ENCODE peak calls at places on chromosomes 2 and 18, in six cellular contexts. C is ovary, A is uterus, K is OCI-LY7, G is thoracic aorta, T is right cardiac atrium. W is an unnamed sample.

GRCh38 chr2:6780765-6781274 is 84.9 kb downstream of the CMPK2 start:
- DNase-seq in C (no peak), A (peak), K (peak), G (no peak), T (peak), W (peak)

GRCh38 chr2:199946836-199947235 is 8.5 kb downstream of the TYW5 start:
- DNase-seq in C (no peak), A (no peak), K (no peak), G (no peak), T (no peak), W (no peak)

GRCh38 chr2:73291093-73291460 is 2.3 kb downstream of the EGR4 start:
- DNase-seq in C (peak), A (no peak), K (no peak), G (no peak), T (peak), W (no peak)

GRCh38 chr2:63853527-63854310 is 12.0 kb downstream of the UGP2 start:
- DNase-seq in C (no peak), A (no peak), K (no peak), G (no peak), T (no peak), W (no peak)

GRCh38 chr18:6561029-6561861 is 146.5 kb upstream of the L3MBTL4 start:
- DNase-seq in C (peak), A (peak), K (no peak), G (no peak), T (peak), W (peak)

GRCh38 chr18:47882641-47883040 is 47.8 kb downstream of the SMAD2 start:
- DNase-seq in C (no peak), A (no peak), K (no peak), G (no peak), T (no peak), W (no peak)

GRCh38 chr2:127096718-127097470 is 10.1 kb downstream of the BIN1 start:
- DNase-seq in C (no peak), A (no peak), K (no peak), G (no peak), T (peak), W (no peak)

GRCh38 chr2:110674620-110675555 is 3.0 kb downstream of the BUB1 start:
- DNase-seq in C (no peak), A (no peak), K (peak), G (no peak), T (no peak), W (no peak)

GRCh38 chr18:44719519-44720060 is 38.9 kb downstream of the SETBP1 start:
- DNase-seq in C (peak), A (no peak), K (no peak), G (no peak), T (no peak), W (no peak)

GRCh38 chr2:142286618-142287017 is 155.8 kb upstream of the LRP1B start:
- DNase-seq in C (no peak), A (no peak), K (peak), G (no peak), T (no peak), W (no peak)

GRCh38 chr2:96869824-96870630 is at the start of gene SEMA4C:
- DNase-seq in C (peak), A (peak), K (no peak), G (no peak), T (peak), W (no peak)

GRCh38 chr2:42823744-42824453 is 31.5 kb upstream of the HAAO start:
- DNase-seq in C (no peak), A (no peak), K (no peak), G (no peak), T (no peak), W (peak)

GRCh38 chr2:38748857-38749804 is 2.0 kb downstream of the SRSF7 start:
- DNase-seq in C (no peak), A (no peak), K (no peak), G (no peak), T (no peak), W (no peak)

GRCh38 chr2:176129013-176129796 is at the start of gene HOXD8:
- DNase-seq in C (peak), A (peak), K (no peak), G (no peak), T (peak), W (no peak)

GRCh38 chr2:26861610-26862224 is 13.8 kb downstream of the DPYSL5 start:
- DNase-seq in C (no peak), A (no peak), K (no peak), G (no peak), T (no peak), W (no peak)
- H3K27ac ChIP-seq in C (no peak), A (no peak), K (no peak), G (no peak), T (peak), W (peak)

DNA sequence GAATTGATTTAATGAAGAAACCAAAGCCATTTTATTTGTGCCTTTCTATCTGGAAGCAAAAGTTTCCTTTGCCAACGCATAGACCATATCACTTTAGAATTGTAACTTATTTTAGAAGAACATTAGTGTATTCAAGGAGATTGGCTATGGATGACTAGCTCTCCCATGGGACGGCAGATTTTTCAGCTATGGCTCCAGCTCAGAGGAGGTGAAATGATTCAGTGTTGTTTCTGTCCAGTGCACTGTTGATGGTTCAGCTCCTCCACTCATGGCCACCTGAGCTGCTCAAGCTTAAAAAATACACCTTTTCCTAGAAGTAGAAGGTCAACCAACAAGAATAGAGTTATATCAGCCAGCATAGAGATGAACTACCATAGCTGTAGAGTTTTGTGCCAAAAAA is 1597.5 kb upstream of the PIK3C3 start:
- DNase-seq in C (no peak), A (no peak), K (no peak), G (no peak), T (no peak), W (no peak)
- H3K27ac ChIP-seq in C (no peak), A (no peak), K (no peak), G (no peak), T (no peak), W (no peak)

DNA sequence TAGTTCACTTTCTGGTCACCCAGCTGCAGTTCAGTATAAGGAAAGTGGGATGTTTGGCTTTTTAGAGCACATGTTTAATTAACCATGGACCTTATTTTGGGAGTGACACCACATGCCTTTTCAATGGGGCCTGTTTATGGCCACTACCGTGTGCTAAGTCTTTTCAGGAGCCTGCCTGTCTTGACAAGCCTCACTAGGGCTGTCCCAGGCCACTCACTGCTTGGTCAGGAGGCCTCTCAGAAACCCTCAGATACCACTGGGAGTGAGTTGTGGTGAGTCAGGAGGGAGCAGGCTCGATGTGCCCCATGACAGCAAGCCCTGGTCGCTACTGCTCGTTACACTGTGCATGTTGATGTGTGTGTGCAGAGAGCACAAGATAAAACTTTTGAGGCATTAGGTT is 123.0 kb downstream of the MAP4K4 start:
- DNase-seq in C (no peak), A (no peak), K (no peak), G (no peak), T (no peak), W (no peak)
- H3K27ac ChIP-seq in C (no peak), A (no peak), K (no peak), G (no peak), T (no peak), W (no peak)

DNA sequence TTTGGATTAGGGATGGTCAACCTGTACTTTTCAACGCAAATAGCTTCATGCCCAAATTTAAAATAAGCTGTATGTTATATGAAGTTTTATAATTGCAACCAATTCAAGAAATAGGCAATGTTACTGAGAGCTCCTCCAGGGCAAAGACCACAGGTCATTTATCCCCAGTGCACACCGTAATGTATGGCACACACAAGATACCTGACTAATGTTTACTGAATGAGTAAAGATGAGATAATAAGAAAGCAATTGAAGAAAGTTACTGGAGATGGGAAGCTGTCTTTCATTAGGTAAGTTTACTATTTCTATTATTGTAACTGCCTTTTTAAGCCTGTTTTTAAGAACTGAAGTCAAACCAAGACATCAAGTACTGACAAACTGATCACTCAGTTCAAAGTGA is 184.5 kb upstream of the VRK2 start:
- DNase-seq in C (no peak), A (no peak), K (no peak), G (no peak), T (no peak), W (no peak)
- H3K27ac ChIP-seq in C (no peak), A (no peak), K (no peak), G (no peak), T (no peak), W (no peak)

GRCh38 chr2:238262496-238263122 is 22.8 kb upstream of the HES6 start:
- DNase-seq in C (no peak), A (no peak), K (no peak), G (no peak), T (no peak), W (no peak)
- H3K27ac ChIP-seq in C (no peak), A (peak), K (no peak), G (peak), T (no peak), W (peak)

DNA sequence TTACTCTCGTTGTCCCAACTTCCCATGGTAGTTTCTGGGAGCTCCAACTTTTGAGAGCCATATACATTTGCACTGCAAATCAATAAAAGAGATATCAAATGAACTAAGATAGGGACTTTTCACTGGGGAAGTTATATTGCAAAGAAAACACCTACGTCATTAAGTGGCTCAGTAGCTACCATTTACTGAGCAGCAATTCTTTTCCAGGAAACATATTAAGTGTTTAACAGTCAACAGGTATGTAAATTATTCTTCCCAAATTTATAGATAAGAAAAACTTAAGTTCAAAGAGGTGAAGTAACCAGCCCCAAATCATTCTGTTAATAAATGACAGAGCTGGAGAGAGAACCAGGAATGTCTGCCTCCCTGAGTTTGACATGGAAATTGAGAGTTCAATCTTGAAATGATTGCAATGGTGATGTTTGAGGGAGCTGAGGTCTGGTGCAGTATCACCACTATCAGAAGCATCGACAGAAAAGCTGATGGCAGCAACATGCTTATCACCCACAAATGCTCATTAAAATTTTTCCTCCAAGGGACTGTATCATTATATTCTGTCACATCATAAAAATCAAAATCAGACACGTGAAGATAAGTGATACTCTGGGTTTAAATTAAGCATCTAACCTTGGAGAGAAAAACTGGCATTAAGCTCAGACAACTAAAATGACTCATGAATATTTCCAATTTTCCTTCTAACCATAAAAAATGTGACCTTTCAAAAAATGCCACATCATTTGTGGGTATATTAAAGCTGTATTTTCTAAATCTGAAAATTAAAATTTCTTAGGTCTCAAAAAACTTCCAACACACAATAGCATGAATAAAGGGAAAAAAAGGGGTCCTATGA is 43.4 kb downstream of the GAREM1 start:
- DNase-seq in C (no peak), A (no peak), K (no peak), G (no peak), T (no peak), W (no peak)
- H3K27ac ChIP-seq in C (no peak), A (no peak), K (no peak), G (no peak), T (no peak), W (no peak)

GRCh38 chr2:197090713-197091367 is 164.3 kb upstream of the PGAP1 start:
- DNase-seq in C (no peak), A (no peak), K (no peak), G (no peak), T (no peak), W (no peak)
- H3K27ac ChIP-seq in C (no peak), A (no peak), K (no peak), G (no peak), T (no peak), W (no peak)

GRCh38 chr2:68225119-68225632 is 27.2 kb downstream of the PPP3R1 start:
- DNase-seq in C (no peak), A (no peak), K (peak), G (no peak), T (no peak), W (no peak)

GRCh38 chr2:68234405-68234804 is 17.9 kb downstream of the PPP3R1 start:
- DNase-seq in C (no peak), A (no peak), K (no peak), G (no peak), T (no peak), W (no peak)

GRCh38 chr2:68231061-68231372 is 21.3 kb downstream of the PPP3R1 start:
- DNase-seq in C (no peak), A (no peak), K (no peak), G (no peak), T (no peak), W (no peak)

GRCh38 chr2:68235090-68235489 is 17.2 kb downstream of the PPP3R1 start:
- DNase-seq in C (no peak), A (no peak), K (no peak), G (no peak), T (no peak), W (no peak)

DNA sequence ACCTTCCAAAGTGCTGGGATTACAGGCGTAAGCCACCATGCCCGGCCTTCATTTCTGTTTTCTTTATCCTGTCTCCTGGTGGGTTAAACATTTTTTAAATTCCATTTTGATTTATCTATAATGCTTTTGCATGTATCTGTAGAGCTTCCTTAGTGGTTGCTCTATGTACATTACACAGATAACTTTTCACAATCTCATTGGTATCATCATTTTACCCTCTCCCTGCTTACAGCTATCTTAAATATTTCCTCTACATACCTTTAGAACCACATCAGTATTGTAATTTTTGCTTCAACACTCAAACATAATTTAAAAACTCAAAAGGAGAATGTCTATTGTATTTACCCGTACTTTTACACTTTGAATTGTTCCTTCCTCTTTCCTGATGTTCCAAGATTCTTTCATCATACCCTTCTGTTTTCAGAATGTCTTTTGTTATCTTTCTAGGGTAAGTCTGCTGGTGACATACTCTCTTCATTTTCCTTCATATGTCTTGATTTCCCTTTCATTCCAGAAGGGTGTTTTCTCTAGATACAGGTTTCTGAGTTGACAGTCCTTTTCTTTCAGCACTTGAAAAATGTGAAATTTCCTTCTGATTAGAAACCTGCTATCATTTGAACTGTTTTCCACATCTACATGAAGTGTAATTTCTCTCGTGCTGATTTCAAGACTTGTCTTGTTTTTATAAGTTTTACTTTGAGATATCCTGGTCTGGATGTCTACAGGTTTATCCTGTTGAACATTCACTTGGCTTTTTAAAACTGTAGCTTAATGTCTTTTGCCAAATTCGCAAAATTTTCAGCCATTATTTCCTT is 21.9 kb downstream of the PPP3R1 start:
- DNase-seq in C (no peak), A (no peak), K (no peak), G (no peak), T (no peak), W (no peak)
- H3K27ac ChIP-seq in C (no peak), A (no peak), K (no peak), G (no peak), T (no peak), W (peak)

GRCh38 chr2:88764141-88764849 is 72.8 kb downstream of the RPIA start:
- DNase-seq in C (no peak), A (no peak), K (no peak), G (no peak), T (no peak), W (no peak)

GRCh38 chr2:88760819-88761598 is 69.5 kb downstream of the RPIA start:
- DNase-seq in C (no peak), A (no peak), K (peak), G (no peak), T (no peak), W (no peak)

GRCh38 chr2:88764850-88765153 is 73.3 kb downstream of the RPIA start:
- DNase-seq in C (no peak), A (no peak), K (no peak), G (no peak), T (no peak), W (no peak)

GRCh38 chr2:88765154-88765948 is 73.9 kb downstream of the RPIA start:
- DNase-seq in C (no peak), A (no peak), K (peak), G (no peak), T (peak), W (no peak)
- H3K27ac ChIP-seq in C (no peak), A (no peak), K (peak), G (no peak), T (no peak), W (no peak)

W was measured in right atrium auricular region.